ENCODE peak calls at places on chromosome 10, in six cellular contexts. A is Peyer's patch, Z is tibial artery, H is pancreas, Q is heart left ventricle, Y is sigmoid colon. I is an unnamed sample.

GRCh38 chr10:80157561-80157960 is 25.0 kb downstream of the PLAC9 start:
- DNase-seq in A (no peak), Z (no peak), H (no peak), Q (no peak), Y (peak; percentile 60), I (no peak)

GRCh38 chr10:73388228-73388627 is 25.6 kb downstream of the ANXA7 start:
- DNase-seq in A (no peak), Z (no peak), H (no peak), Q (no peak), Y (no peak), I (no peak)

GRCh38 chr10:51918921-51919325 is 219.5 kb upstream of the CSTF2T start:
- DNase-seq in A (no peak), Z (no peak), H (no peak), Q (no peak), Y (no peak), I (no peak)

GRCh38 chr10:77836299-77836820 is 90.2 kb downstream of the DLG5 start:
- DNase-seq in A (peak; percentile 89), Z (peak; percentile 56), H (no peak), Q (peak; percentile 60), Y (no peak), I (peak; percentile 80)

GRCh38 chr10:117134084-117135025 is 3.7 kb downstream of the VAX1 start:
- DNase-seq in A (no peak), Z (no peak), H (no peak), Q (no peak), Y (no peak), I (no peak)

GRCh38 chr10:113492181-113492580 is 60.7 kb upstream of the HABP2 start:
- DNase-seq in A (no peak), Z (no peak), H (no peak), Q (no peak), Y (no peak), I (no peak)

GRCh38 chr10:8811201-8811600 is 756.7 kb downstream of the GATA3 start:
- DNase-seq in A (no peak), Z (no peak), H (no peak), Q (no peak), Y (no peak), I (no peak)

GRCh38 chr10:44830022-44830421 is 81.1 kb upstream of the TMEM72 start:
- DNase-seq in A (no peak), Z (no peak), H (no peak), Q (no peak), Y (no peak), I (no peak)

GRCh38 chr10:44706745-44707144 is 204.4 kb upstream of the TMEM72 start:
- DNase-seq in A (no peak), Z (no peak), H (no peak), Q (no peak), Y (no peak), I (no peak)

GRCh38 chr10:7314068-7314646 is 96.7 kb downstream of the SFMBT2 start:
- DNase-seq in A (no peak), Z (no peak), H (no peak), Q (no peak), Y (no peak), I (no peak)

GRCh38 chr10:35448687-35449662 is 112.7 kb downstream of the CCNY start:
- DNase-seq in A (no peak), Z (no peak), H (peak; percentile 28), Q (no peak), Y (peak; percentile 73), I (no peak)

GRCh38 chr10:114519306-114519669 is 115.0 kb upstream of the AFAP1L2 start:
- DNase-seq in A (peak; percentile 87), Z (peak; percentile 55), H (peak; percentile 67), Q (no peak), Y (no peak), I (no peak)

GRCh38 chr10:60237977-60238376 is 151.7 kb downstream of the ANK3 start:
- DNase-seq in A (no peak), Z (no peak), H (no peak), Q (no peak), Y (no peak), I (no peak)

GRCh38 chr10:80509403-80510161 is 28.1 kb upstream of the SH2D4B start:
- DNase-seq in A (peak; percentile 43), Z (no peak), H (no peak), Q (peak; percentile 75), Y (peak; percentile 63), I (no peak)

GRCh38 chr10:101066146-101066889 is 4.5 kb downstream of the KAZALD1 start:
- DNase-seq in A (peak; percentile 92), Z (peak; percentile 75), H (peak; percentile 69), Q (peak; percentile 87), Y (peak; percentile 82), I (no peak)

GRCh38 chr10:71712572-71713134 is 6.9 kb downstream of the C10orf105 start:
- DNase-seq in A (no peak), Z (no peak), H (no peak), Q (peak; percentile 29), Y (no peak), I (no peak)

GRCh38 chr10:11227103-11227502 is 209.4 kb downstream of the CELF2 start:
- DNase-seq in A (peak; percentile 62), Z (no peak), H (no peak), Q (no peak), Y (no peak), I (peak; percentile 75)
- H3K27ac ChIP-seq in A (peak overlapping the region; percentile 34), Z (no peak overlapping the region), H (no peak overlapping the region), Q (no peak overlapping the region), Y (no peak overlapping the region), I (peak overlapping the region; percentile 16)

GRCh38 chr10:61835069-61835908 is 66.2 kb upstream of the ARID5B start:
- DNase-seq in A (no peak), Z (no peak), H (peak; percentile 29), Q (no peak), Y (no peak), I (no peak)
- TF ChIP-seq CTCF in A (peak; percentile 32), Z (no peak), H (no peak), Q (peak; percentile 32), Y (peak; percentile 31), I (peak; percentile 30)

GRCh38 chr10:122245136-122245535 is 26.0 kb upstream of the BTBD16 start:
- DNase-seq in A (no peak), Z (no peak), H (no peak), Q (no peak), Y (no peak), I (no peak)

GRCh38 chr10:122243560-122243959 is 27.5 kb upstream of the BTBD16 start:
- DNase-seq in A (no peak), Z (no peak), H (no peak), Q (no peak), Y (no peak), I (no peak)

GRCh38 chr10:122245897-122246296 is 25.2 kb upstream of the BTBD16 start:
- DNase-seq in A (no peak), Z (no peak), H (no peak), Q (no peak), Y (peak; percentile 25), I (no peak)

GRCh38 chr10:122242266-122242665 is 28.8 kb upstream of the BTBD16 start:
- DNase-seq in A (no peak), Z (no peak), H (no peak), Q (no peak), Y (no peak), I (no peak)

GRCh38 chr10:122244001-122244715 is 26.9 kb upstream of the BTBD16 start:
- DNase-seq in A (no peak), Z (no peak), H (no peak), Q (no peak), Y (no peak), I (no peak)
- H3K4me3 ChIP-seq in A (no peak overlapping the region), Z (no peak overlapping the region), H (no peak overlapping the region), Q (no peak overlapping the region), Y (no peak overlapping the region), I (no peak overlapping the region)

DNA sequence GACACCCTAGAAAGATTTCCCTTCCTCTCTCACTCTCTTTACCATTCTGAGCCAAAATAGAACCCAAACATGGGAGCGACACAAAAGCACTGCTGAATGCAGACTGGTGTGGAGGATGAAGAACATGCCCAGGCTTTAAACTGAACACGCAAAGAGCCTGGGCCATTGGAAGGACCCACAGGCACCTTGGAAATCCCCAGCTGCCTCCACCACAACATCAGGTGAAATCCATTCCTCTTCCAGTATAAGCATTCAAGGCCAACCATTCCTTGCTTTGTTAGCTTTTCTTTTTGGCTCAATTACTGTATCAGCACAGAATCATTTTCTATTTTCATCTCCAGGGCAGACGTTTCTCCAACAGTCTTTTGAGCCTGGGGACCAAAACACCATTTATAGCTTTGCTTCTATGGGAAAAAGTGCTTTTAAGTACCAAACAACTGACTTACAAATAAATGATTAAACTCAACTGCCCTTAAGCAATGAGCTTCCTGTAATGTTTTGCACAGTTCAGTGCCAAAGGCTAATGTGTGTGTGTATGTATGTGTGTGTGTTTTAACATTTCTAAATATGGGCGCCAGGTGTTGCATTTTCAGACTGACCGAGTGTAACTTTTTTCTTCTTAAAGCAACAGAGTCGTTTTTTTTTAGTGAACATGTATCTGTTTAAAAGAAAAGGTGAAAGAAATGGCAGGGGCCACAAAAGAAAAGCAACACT is 16.2 kb upstream of the BLNK start:
- DNase-seq in A (peak; percentile 64), Z (no peak), H (peak; percentile 72), Q (no peak), Y (no peak), I (no peak)
- H3K27ac ChIP-seq in A (peak overlapping the region; percentile 56), Z (no peak overlapping the region), H (peak overlapping the region; percentile 24), Q (no peak overlapping the region), Y (peak overlapping the region; percentile 43), I (no peak overlapping the region)

GRCh38 chr10:126351021-126351420 is 37.3 kb downstream of the ADAM12 start:
- DNase-seq in A (no peak), Z (no peak), H (no peak), Q (no peak), Y (no peak), I (no peak)
- TF ChIP-seq CTCF in A (no peak), Z (no peak), H (no peak), Q (no peak), Y (no peak), I (no peak)

GRCh38 chr10:17974505-17974904 is 22.8 kb downstream of the SLC39A12 start:
- DNase-seq in A (no peak), Z (no peak), H (no peak), Q (no peak), Y (no peak), I (no peak)
- H3K4me3 ChIP-seq in A (no peak overlapping the region), Z (no peak overlapping the region), H (no peak overlapping the region), Q (no peak overlapping the region), Y (no peak overlapping the region), I (no peak overlapping the region)

GRCh38 chr10:29237786-29238185 is 51.1 kb upstream of the LYZL1 start:
- DNase-seq in A (no peak), Z (no peak), H (no peak), Q (no peak), Y (no peak), I (no peak)
- H3K27ac ChIP-seq in A (no peak overlapping the region), Z (no peak overlapping the region), H (no peak overlapping the region), Q (no peak overlapping the region), Y (no peak overlapping the region), I (no peak overlapping the region)

DNA sequence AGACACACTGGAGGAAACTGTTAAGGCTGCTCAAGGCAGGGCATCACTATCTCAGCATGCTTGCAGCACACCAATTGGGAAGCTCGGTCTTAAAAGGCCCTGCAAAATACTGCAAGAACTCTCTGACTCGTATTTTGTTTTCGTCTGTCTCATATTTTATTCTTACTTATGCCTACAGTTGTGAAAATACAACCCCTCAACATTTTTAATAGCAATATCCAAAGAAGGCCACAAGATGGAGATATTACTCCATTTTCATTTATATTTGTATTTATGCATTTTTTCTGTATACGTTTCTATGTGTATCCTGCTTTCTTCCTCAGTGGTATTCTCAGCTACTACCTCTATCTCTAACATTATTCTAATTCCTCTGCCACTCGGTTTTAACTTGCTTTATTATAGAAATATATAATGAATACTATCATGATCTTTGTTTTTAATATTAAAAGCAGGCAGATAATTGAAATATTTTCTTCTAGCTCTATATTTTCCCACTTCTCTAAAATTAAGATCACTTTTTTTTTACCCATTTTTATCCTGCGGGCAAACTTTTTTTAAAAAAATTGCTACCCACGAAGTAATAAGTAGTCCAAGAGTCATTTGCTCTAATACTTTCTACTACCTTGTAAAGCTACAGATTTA is 10.0 kb downstream of the DNAJC1 start:
- DNase-seq in A (no peak), Z (no peak), H (no peak), Q (no peak), Y (no peak), I (no peak)
- TF ChIP-seq CTCF in A (peak; percentile 34), Z (peak; percentile 42), H (peak; percentile 55), Q (peak; percentile 55), Y (peak; percentile 60), I (peak; percentile 54)